ENCODE peak calls at places on chromosomes 12 and 14, in six cellular contexts. Z is posterior cingulate gyrus; T is GM18507; U is spleen; E is activated T-cell treated with anti-CD3 and anti-CD28 coated beads for 48 hours; P is activated CD4-positive, CD25-positive, alpha-beta regulatory T cell. A is an unnamed sample.

GRCh38 chr12:91222746-91223145 is 40.1 kb upstream of the DCN start:
- DNase-seq in P (no peak), T (no peak), U (no peak), E (no peak), Z (no peak), A (no peak)

GRCh38 chr12:21502164-21502496 is 541 bp downstream of the GOLT1B start:
- DNase-seq in U (no peak), Z (no peak), T (no peak), E (peak), P (no peak), A (peak)

GRCh38 chr14:28767239-28767850 is 758 bp downstream of the FOXG1 start:
- DNase-seq in E (no peak), P (no peak), Z (peak), T (no peak), U (no peak), A (no peak)

GRCh38 chr12:95653761-95654546 is 102.7 kb upstream of the USP44 start:
- DNase-seq in U (no peak), P (no peak), Z (no peak), T (no peak), E (no peak), A (no peak)

GRCh38 chr12:49501895-49502294 is 36.9 kb upstream of the KCNH3 start:
- DNase-seq in T (no peak), E (no peak), U (no peak), Z (no peak), P (no peak), A (no peak)

GRCh38 chr14:69043598-69044267 is 64.6 kb upstream of the ACTN1 start:
- DNase-seq in P (no peak), T (no peak), Z (no peak), E (no peak), U (no peak), A (no peak)

GRCh38 chr14:91323671-91324605 is 79.4 kb upstream of the GPR68 start:
- DNase-seq in U (peak), E (peak), P (peak), Z (peak), T (peak), A (peak)

GRCh38 chr12:70270108-70270507 is 26.9 kb downstream of the CNOT2 start:
- DNase-seq in E (no peak), U (no peak), Z (no peak), P (no peak), T (no peak), A (no peak)

GRCh38 chr12:131941987-131942341 is 7.8 kb upstream of the EP400 start:
- DNase-seq in U (peak), Z (no peak), T (no peak), P (no peak), E (no peak), A (no peak)

GRCh38 chr14:56294125-56294524 is 175.9 kb downstream of the PELI2 start:
- DNase-seq in E (peak), U (no peak), T (no peak), P (no peak), Z (no peak), A (no peak)

GRCh38 chr12:68851592-68851952 is 43.6 kb downstream of the MDM2 start:
- DNase-seq in E (no peak), Z (no peak), P (no peak), T (no peak), U (no peak), A (no peak)

GRCh38 chr14:91947196-91948184 is at the start of gene FBLN5:
- DNase-seq in Z (peak), P (no peak), E (peak), T (no peak), U (peak), A (peak)

A was measured in stimulated activated CD4-positive, alpha-beta T cell treated with anti-CD3 and anti-CD28 coated beads, Interleukin-12 subunit alpha, Interleukin-12 subunit beta, amount 100 ng/mL, for 4 hours.